ENCODE peak calls at places on chromosomes 12 and 14, in seven cellular contexts. Q, X, N, O, M, S and H are unnamed samples.
A peak's percentile ranks its signal among the peaks of the same experiment; 100 is the strongest.

GRCh38 chr12:93142881-93143280 is 213.8 kb upstream of the EEA1 start:
- DNase-seq in Q (no peak), X (no peak), N (no peak), O (no peak), M (no peak), S (no peak), H (no peak)

GRCh38 chr12:95480230-95480629 is 6.3 kb downstream of the METAP2 start:
- DNase-seq in Q (no peak), X (no peak), N (no peak), O (no peak), M (no peak), S (no peak), H (no peak)

GRCh38 chr12:23834076-23834475 is 115.4 kb downstream of the SOX5 start:
- DNase-seq in Q (no peak), X (no peak), N (no peak), O (no peak), M (no peak), S (no peak), H (no peak)

GRCh38 chr12:102539651-102540553 is 59.5 kb upstream of the IGF1 start:
- DNase-seq in Q (no peak), X (peak; percentile 96), N (no peak), O (no peak), M (no peak), S (no peak), H (no peak)

GRCh38 chr12:76915381-76916169 is 36.8 kb upstream of the CSRP2 start:
- DNase-seq in Q (no peak), X (no peak), N (no peak), O (no peak), M (no peak), S (no peak), H (no peak)

GRCh38 chr14:100158566-100159106 is 809 bp downstream of the DEGS2 start:
- DNase-seq in Q (no peak), X (no peak), N (no peak), O (no peak), M (no peak), S (no peak), H (no peak)

GRCh38 chr14:105083926-105084685 is 18.9 kb upstream of the GPR132 start:
- DNase-seq in Q (no peak), X (no peak), N (no peak), O (no peak), M (no peak), S (no peak), H (no peak)

GRCh38 chr14:77570706-77571293 is 45.6 kb downstream of the SPTLC2 start:
- DNase-seq in Q (no peak), X (no peak), N (no peak), O (no peak), M (no peak), S (peak; percentile 51), H (no peak)

GRCh38 chr12:49086116-49086515 is 8.5 kb downstream of the DHH start:
- DNase-seq in Q (no peak), X (no peak), N (no peak), O (no peak), M (no peak), S (peak; percentile 39), H (no peak)

GRCh38 chr14:69708586-69709169 is 58.3 kb upstream of the SRSF5 start:
- DNase-seq in Q (no peak), X (peak; percentile 40), N (no peak), O (no peak), M (no peak), S (no peak), H (no peak)

GRCh38 chr14:95519699-95520098 is 3.2 kb upstream of the SYNE3 start:
- DNase-seq in Q (no peak), X (no peak), N (peak; percentile 87), O (no peak), M (peak; percentile 50), S (peak; percentile 79), H (no peak)

GRCh38 chr14:100440207-100440631 is 117.1 kb downstream of the SLC25A47 start:
- DNase-seq in Q (peak; percentile 75), X (peak; percentile 81), N (no peak), O (peak; percentile 74), M (peak; percentile 85), S (peak; percentile 79), H (peak; percentile 87)

GRCh38 chr14:100574642-100575031 is 12.6 kb downstream of the BEGAIN start:
- DNase-seq in Q (no peak), X (no peak), N (no peak), O (no peak), M (no peak), S (no peak), H (no peak)

GRCh38 chr12:18430425-18431048 is 169.2 kb downstream of the PIK3C2G start:
- DNase-seq in Q (peak; percentile 63), X (peak; percentile 50), N (no peak), O (no peak), M (peak; percentile 62), S (no peak), H (peak; percentile 9)

GRCh38 chr14:36662543-36663403 is 1.1 kb downstream of the PAX9 start:
- DNase-seq in Q (peak; percentile 77), X (peak; percentile 53), N (no peak), O (peak; percentile 56), M (peak; percentile 21), S (no peak), H (peak; percentile 65)

GRCh38 chr12:69993433-69993832 is 168.4 kb downstream of the MYRFL start:
- DNase-seq in Q (no peak), X (no peak), N (no peak), O (no peak), M (no peak), S (no peak), H (no peak)

GRCh38 chr14:71780822-71781221 is 151.4 kb upstream of the RGS6 start:
- DNase-seq in Q (no peak), X (no peak), N (no peak), O (no peak), M (no peak), S (no peak), H (no peak)

GRCh38 chr14:98018626-98019025 is 1221.4 kb downstream of the VRK1 start:
- DNase-seq in Q (no peak), X (no peak), N (no peak), O (no peak), M (no peak), S (no peak), H (no peak)

GRCh38 chr12:124809878-124810277 is 53.8 kb downstream of the SCARB1 start:
- DNase-seq in Q (no peak), X (no peak), N (no peak), O (no peak), M (no peak), S (no peak), H (no peak)

GRCh38 chr14:89445252-89445973 is 28.4 kb upstream of the FOXN3 start:
- DNase-seq in Q (no peak), X (no peak), N (no peak), O (no peak), M (no peak), S (no peak), H (no peak)

GRCh38 chr14:38255673-38256357 is at the start of gene CLEC14A:
- DNase-seq in Q (peak; percentile 77), X (no peak), N (peak; percentile 82), O (peak; percentile 53), M (peak; percentile 10), S (no peak), H (no peak)

GRCh38 chr14:64748521-64748920 is 44.3 kb downstream of the PLEKHG3 start:
- DNase-seq in Q (no peak), X (no peak), N (no peak), O (no peak), M (no peak), S (no peak), H (no peak)

GRCh38 chr14:64746298-64747250 is 42.4 kb downstream of the PLEKHG3 start:
- DNase-seq in Q (no peak), X (no peak), N (no peak), O (no peak), M (no peak), S (no peak), H (no peak)

GRCh38 chr14:64745511-64746041 is 41.4 kb downstream of the PLEKHG3 start:
- DNase-seq in Q (no peak), X (no peak), N (no peak), O (no peak), M (no peak), S (no peak), H (no peak)

GRCh38 chr14:64747327-64747726 is 43.1 kb downstream of the PLEKHG3 start:
- DNase-seq in Q (no peak), X (no peak), N (no peak), O (no peak), M (no peak), S (no peak), H (no peak)

GRCh38 chr14:64748995-64749714 is 44.9 kb downstream of the PLEKHG3 start:
- DNase-seq in Q (no peak), X (no peak), N (no peak), O (no peak), M (no peak), S (no peak), H (no peak)
- H3K27ac ChIP-seq in Q (no peak overlapping the region), X (peak overlapping the region; percentile 33), N (peak overlapping the region; percentile 74), O (no peak overlapping the region), M (no peak overlapping the region), S (no peak overlapping the region), H (no peak overlapping the region)

GRCh38 chr14:46091819-46092218 is 559.8 kb downstream of the RPL10L start:
- DNase-seq in Q (no peak), X (no peak), N (no peak), O (no peak), M (no peak), S (no peak), H (no peak)
- TF ChIP-seq POLR2A in Q (no peak), X (no peak), N (no peak), O (no peak), M (no peak), S (no peak), H (no peak)

DNA sequence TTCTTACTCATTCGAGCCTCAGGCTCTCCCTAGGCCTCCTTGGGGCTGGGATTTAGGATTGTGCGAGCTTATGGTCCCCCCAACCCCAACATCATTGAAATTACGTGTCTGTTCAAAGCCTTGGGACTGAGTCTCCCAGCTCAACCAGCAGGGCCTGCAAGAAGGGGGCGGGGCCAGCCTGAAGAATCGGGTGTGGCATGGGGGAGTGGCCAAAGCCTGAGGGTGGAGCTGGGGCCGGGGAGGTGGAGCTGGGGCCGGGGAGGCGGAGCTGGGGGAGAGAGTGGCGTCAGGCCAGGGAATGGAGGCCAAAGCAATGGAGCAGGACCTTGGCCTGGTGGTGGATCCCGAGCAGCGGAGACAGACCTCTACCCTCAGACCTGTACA is 24.3 kb upstream of the HSPB8 start:
- DNase-seq in Q (peak; percentile 98), X (peak; percentile 39), N (peak; percentile 68), O (no peak), M (no peak), S (no peak), H (no peak)
- H3K27ac ChIP-seq in Q (peak overlapping the region; percentile 94), X (no peak overlapping the region), N (no peak overlapping the region), O (no peak overlapping the region), M (no peak overlapping the region), S (no peak overlapping the region), H (no peak overlapping the region)

DNA sequence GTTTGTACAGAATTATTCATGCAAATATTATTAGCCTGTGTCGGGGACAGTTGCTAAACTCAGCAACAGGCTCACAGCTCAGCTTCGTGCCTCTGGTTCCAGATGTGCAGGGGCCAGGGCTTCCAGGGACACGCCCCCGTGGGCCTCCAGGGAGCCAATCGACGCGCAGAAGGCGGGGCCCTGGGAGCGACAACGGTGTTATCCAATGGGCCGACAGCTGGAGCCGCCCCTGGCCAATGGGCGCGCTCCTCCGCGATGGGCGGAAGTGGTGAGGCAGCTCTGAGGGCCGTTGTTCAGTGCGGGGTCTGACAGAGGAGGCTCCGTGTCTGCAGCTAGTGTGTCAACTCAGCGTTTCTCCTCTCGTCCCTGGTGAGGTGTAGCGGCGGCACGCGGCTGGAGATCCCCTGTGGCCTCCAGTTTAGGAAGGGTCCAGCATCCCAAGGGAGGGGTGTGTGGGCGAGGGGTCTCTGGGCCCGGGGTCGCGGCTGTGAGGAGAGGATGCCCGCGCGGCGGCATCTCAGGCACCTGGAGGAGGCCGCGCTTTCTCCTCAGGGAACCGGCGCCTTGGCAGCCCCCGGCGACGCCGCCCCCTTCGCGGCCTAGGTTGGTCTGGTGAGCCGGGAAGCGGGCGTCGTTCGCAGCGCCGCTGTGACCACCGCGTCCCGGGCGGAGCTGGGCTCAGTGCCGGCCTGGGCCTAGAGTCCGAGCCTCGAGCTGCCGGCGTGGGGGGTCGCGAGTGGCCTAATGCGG is at the start of gene TRAFD1:
- DNase-seq in Q (peak; percentile 99), X (peak; percentile 97), N (peak; percentile 96), O (peak; percentile 98), M (peak; percentile 98), S (peak; percentile 96), H (peak; percentile 97)
- TF ChIP-seq POLR2A in Q (peak; percentile 81), X (peak; percentile 97), N (peak; percentile 88), O (peak; percentile 94), M (peak; percentile 85), S (peak; percentile 99), H (peak; percentile 99)